ENCODE peak calls at places on chromosome 12, in ten cellular contexts. R is tibial artery, Z is lower lobe of right lung, J is heart right ventricle, V is A673, F is cardiac muscle cell, S is K562, X is Panc1, G is MM.1S, K is left lung. U is an unnamed sample.

GRCh38 chr12:119412811-119413794 is 78.6 kb downstream of the CCDC60 start:
- DNase-seq in G (peak; percentile 37), F (peak; percentile 80), S (peak; percentile 65), X (peak; percentile 61), Z (no peak), K (no peak), J (peak; percentile 72), R (peak; percentile 52), V (peak; percentile 60), U (peak; percentile 44)

GRCh38 chr12:22733756-22734155 is 108.8 kb downstream of the ETNK1 start:
- DNase-seq in F (no peak), G (peak; percentile 81), R (no peak), J (no peak), Z (no peak), S (no peak), X (no peak), V (no peak), K (no peak), U (no peak)

GRCh38 chr12:64323476-64324225 is 66.9 kb downstream of the C12orf56 start:
- DNase-seq in F (no peak), R (no peak), S (no peak), G (no peak), J (no peak), X (no peak), K (no peak), Z (no peak), V (no peak), U (no peak)

GRCh38 chr12:105256921-105257320 is 20.9 kb upstream of the APPL2 start:
- DNase-seq in G (no peak), Z (no peak), V (no peak), K (no peak), J (no peak), F (no peak), R (no peak), S (no peak), X (no peak), U (no peak)

GRCh38 chr12:53674977-53675700 is 744 bp downstream of the ATP5MC2 start:
- DNase-seq in F (no peak), R (no peak), V (no peak), J (no peak), Z (no peak), K (no peak), S (peak; percentile 25), G (no peak), X (no peak), U (peak; percentile 21)

GRCh38 chr12:95709152-95709551 is 81.4 kb downstream of the NTN4 start:
- DNase-seq in S (no peak), F (no peak), J (no peak), K (no peak), R (no peak), V (no peak), G (no peak), X (no peak), Z (no peak), U (no peak)

GRCh38 chr12:54139030-54139429 is 49.8 kb downstream of the SMUG1 start:
- DNase-seq in G (no peak), V (no peak), Z (no peak), S (no peak), R (no peak), F (no peak), K (no peak), X (no peak), J (no peak), U (no peak)

GRCh38 chr12:98808243-98808895 is 163.3 kb downstream of the APAF1 start:
- DNase-seq in F (no peak), S (no peak), K (no peak), G (no peak), V (no peak), Z (no peak), J (no peak), R (no peak), X (no peak), U (no peak)

GRCh38 chr12:79765157-79765556 is 74.4 kb upstream of the PAWR start:
- DNase-seq in R (no peak), J (no peak), F (no peak), K (no peak), Z (no peak), S (no peak), V (no peak), G (no peak), X (no peak), U (no peak)

GRCh38 chr12:1567852-1568251 is 26.5 kb downstream of the FBXL14 start:
- DNase-seq in J (no peak), X (no peak), R (no peak), F (no peak), K (no peak), G (no peak), V (no peak), S (no peak), Z (no peak), U (no peak)
- H3K27ac ChIP-seq in J (no peak overlapping the region), X (no peak overlapping the region), R (no peak overlapping the region), F (no peak overlapping the region), K (no peak overlapping the region), G (no peak overlapping the region), V (no peak overlapping the region), S (no peak overlapping the region), Z (no peak overlapping the region), U (no peak overlapping the region)

DNA sequence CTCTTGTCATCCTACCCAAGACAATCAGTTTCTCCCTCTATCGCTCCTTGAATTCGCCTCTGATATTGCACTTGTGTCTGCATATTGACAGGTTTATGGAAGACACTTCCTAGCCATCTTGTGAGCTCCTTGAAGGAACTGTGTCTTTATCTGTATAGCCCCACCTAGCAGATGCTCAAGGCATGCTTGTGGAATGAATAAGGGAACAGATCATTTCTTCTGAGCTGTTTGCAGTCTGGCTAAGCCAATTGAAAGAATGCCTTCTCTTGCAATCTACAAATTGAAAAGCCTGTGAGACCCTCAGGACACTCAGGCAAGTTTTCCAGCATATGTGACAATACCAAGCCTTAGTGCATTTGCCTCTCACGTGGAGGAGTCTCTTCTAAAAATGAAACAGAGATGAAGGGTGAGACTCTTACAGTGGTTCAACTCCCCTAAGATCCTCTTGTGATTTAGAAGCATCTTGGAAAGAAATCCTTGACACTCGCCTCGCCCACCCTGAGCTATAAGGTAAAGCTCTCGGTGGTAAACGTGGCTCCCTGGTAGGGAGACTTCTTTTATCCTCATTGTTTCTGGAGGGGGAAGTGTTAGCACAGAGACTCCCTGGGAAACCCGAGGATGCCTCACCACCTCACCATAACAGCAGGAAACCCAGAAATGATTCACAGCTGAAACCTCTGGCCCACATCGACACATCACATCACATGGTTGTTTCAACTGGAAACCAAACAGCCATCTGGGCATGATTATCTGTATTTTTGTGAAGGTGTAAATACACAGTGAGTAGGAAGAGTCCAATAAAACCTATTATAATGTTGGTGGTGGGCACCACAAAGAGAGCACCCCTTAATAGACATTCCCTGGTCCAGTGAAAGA is 112.3 kb upstream of the BCL2L14 start:
- DNase-seq in R (no peak), Z (no peak), V (peak; percentile 42), G (no peak), S (no peak), K (no peak), J (no peak), F (no peak), X (no peak), U (peak; percentile 48)
- TF ChIP-seq CTCF in R (no peak), Z (no peak), V (peak; percentile 15), G (no peak), S (no peak), K (no peak), J (no peak), F (no peak), X (no peak), U (no peak)

DNA sequence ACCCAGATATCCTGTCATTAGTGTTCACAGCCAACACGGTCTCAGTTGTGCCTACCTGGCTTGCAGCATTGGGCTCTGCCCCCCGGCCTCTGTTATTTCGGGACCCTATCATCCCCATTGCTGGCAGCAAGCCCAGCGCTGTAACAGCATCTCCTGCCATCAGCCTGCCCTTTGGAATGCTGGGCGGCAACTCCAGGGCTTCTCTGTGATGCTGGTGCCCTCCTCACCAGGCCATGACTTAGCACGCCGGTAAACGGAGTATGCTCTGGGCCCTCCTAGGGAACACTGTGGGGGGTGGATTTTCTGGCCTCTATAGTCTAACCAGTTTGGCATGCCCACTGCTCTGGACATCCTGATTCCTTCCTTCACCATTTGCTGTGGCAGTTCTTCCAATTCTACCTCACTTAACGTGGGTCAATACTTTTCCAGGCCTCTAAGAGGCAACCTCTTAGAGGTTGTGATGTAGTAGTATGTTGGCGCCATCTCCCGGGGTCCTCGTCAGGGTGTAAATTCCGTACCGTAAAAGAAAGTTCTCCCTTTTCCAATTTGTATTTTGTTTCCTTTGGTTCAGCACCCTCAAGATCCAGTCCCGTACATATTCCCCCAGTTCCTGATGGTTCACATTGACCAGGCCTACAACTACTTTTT is 80.0 kb downstream of the SINHCAF start:
- DNase-seq in F (peak; percentile 23), K (no peak), G (peak; percentile 27), J (no peak), R (no peak), X (no peak), Z (no peak), S (peak; percentile 50), V (no peak), U (peak; percentile 34)
- H3K27ac ChIP-seq in F (no peak overlapping the region), K (no peak overlapping the region), G (no peak overlapping the region), J (no peak overlapping the region), R (no peak overlapping the region), X (no peak overlapping the region), Z (no peak overlapping the region), S (no peak overlapping the region), V (no peak overlapping the region), U (peak overlapping the region; percentile 60)

GRCh38 chr12:51025748-51026654 is at the start of gene SLC11A2:
- DNase-seq in V (peak; percentile 97), S (peak; percentile 98), X (peak; percentile 72), Z (peak; percentile 98), K (peak; percentile 98), F (peak; percentile 96), R (peak; percentile 96), J (peak; percentile 95), G (peak; percentile 96), U (peak; percentile 98)
- TF ChIP-seq CTCF in V (no peak), S (peak; percentile 18), X (no peak), Z (peak; percentile 32), K (peak; percentile 39), F (no peak), R (no peak), J (peak; percentile 10), G (peak; percentile 15), U (no peak)

GRCh38 chr12:6532927-6533652 is 1.2 kb upstream of the GAPDH start:
- DNase-seq in K (peak; percentile 91), Z (no peak), G (peak; percentile 60), F (peak; percentile 80), X (no peak), J (peak; percentile 71), S (peak; percentile 46), V (peak; percentile 88), R (peak; percentile 70), U (peak; percentile 45)
- H3K27ac ChIP-seq in K (peak overlapping the region; percentile 97), Z (peak overlapping the region; percentile 96), G (peak overlapping the region; percentile 95), F (peak overlapping the region; percentile 84), X (peak overlapping the region; percentile 95), J (peak overlapping the region; percentile 99), S (peak overlapping the region; percentile 87), V (peak overlapping the region; percentile 96), R (peak overlapping the region; percentile 95), U (peak overlapping the region; percentile 95)